ENCODE peak calls at places on chromosomes 5 and 9, in eight cellular contexts. X is RCC 7860; K is cardiac fibroblast; Y is neural crest cell; W is NCI-H82; Z is ELR; U is fibroblast of mammary gland; O is activated naive CD4-positive, alpha-beta T cell. P is an unnamed sample.

GRCh38 chr9:135835131-135835530 is 72.2 kb downstream of the CAMSAP1 start:
- DNase-seq in W (no peak), O (no peak), Y (no peak), K (no peak), X (no peak), U (no peak), Z (no peak), P (no peak)

GRCh38 chr9:79362100-79363081 is 209.4 kb upstream of the TLE4 start:
- DNase-seq in X (peak; percentile 53), Z (peak; percentile 52), U (no peak), K (no peak), W (no peak), Y (no peak), O (no peak), P (no peak)

GRCh38 chr5:79971156-79971555 is 19.9 kb downstream of the MTX3 start:
- DNase-seq in Y (no peak), X (no peak), O (no peak), K (peak; percentile 47), Z (peak; percentile 90), U (peak; percentile 85), W (peak; percentile 79), P (no peak)

GRCh38 chr5:61277190-61277589 is 54.9 kb upstream of the ZSWIM6 start:
- DNase-seq in Z (peak; percentile 51), Y (no peak), X (no peak), O (no peak), U (peak; percentile 46), K (peak; percentile 75), W (no peak), P (no peak)

GRCh38 chr5:159825551-159826051 is 90.7 kb upstream of the ADRA1B start:
- DNase-seq in K (peak; percentile 52), Y (no peak), Z (peak; percentile 8), O (no peak), U (peak; percentile 29), X (no peak), W (no peak), P (no peak)

GRCh38 chr9:126609191-126609590 is 4.5 kb upstream of the LMX1B start:
- DNase-seq in Z (no peak), Y (no peak), X (no peak), O (no peak), U (no peak), W (no peak), K (no peak), P (no peak)

GRCh38 chr5:139634028-139634325 is 14.2 kb upstream of the CXXC5 start:
- DNase-seq in Y (no peak), K (no peak), O (no peak), Z (no peak), W (no peak), U (no peak), X (no peak), P (peak; percentile 69)

GRCh38 chr5:59276886-59277514 is 616.5 kb downstream of the PDE4D start:
- DNase-seq in U (peak; percentile 11), O (no peak), Y (no peak), X (no peak), Z (no peak), K (peak; percentile 16), W (no peak), P (no peak)

GRCh38 chr5:102536323-102536928 is 37.6 kb upstream of the SLCO6A1 start:
- DNase-seq in Y (no peak), O (no peak), K (peak; percentile 37), U (peak; percentile 30), Z (peak; percentile 55), X (no peak), W (peak; percentile 1), P (no peak)

GRCh38 chr5:154444559-154445421 is 1.0 kb upstream of the SAP30L start:
- DNase-seq in X (no peak), Z (peak; percentile 43), Y (peak; percentile 8), O (no peak), U (no peak), K (no peak), W (peak; percentile 27), P (peak; percentile 28)

GRCh38 chr9:131386258-131386657 is 7.6 kb upstream of the PRRC2B start:
- DNase-seq in K (no peak), Y (no peak), O (no peak), X (no peak), Z (no peak), W (no peak), U (no peak), P (no peak)

P was measured in OCI-LY7.